ENCODE peak calls at places on chromosome 13, in eight cellular contexts. W, S, K, T, E, N, X and V are unnamed samples.

GRCh38 chr13:66397133-66397532 is 833.0 kb downstream of the PCDH9 start:
- DNase-seq in W (no peak), S (no peak), K (no peak), T (no peak), E (no peak), N (no peak), X (no peak), V (no peak)

GRCh38 chr13:110341445-110342247 is 34.6 kb downstream of the COL4A2 start:
- DNase-seq in W (no peak), S (no peak), K (no peak), T (no peak), E (no peak), N (no peak), X (no peak), V (no peak)

GRCh38 chr13:28338742-28339141 is 156.2 kb downstream of the FLT1 start:
- DNase-seq in W (no peak), S (no peak), K (no peak), T (no peak), E (no peak), N (no peak), X (no peak), V (no peak)

GRCh38 chr13:50990540-50991506 is 81.2 kb downstream of the RNASEH2B start:
- DNase-seq in W (no peak), S (peak), K (no peak), T (no peak), E (peak), N (no peak), X (no peak), V (peak)

GRCh38 chr13:38226496-38226895 is 123.2 kb upstream of the UFM1 start:
- DNase-seq in W (no peak), S (no peak), K (no peak), T (no peak), E (no peak), N (no peak), X (no peak), V (no peak)

GRCh38 chr13:44921931-44922758 is 67.1 kb downstream of the NUFIP1 start:
- DNase-seq in W (no peak), S (no peak), K (no peak), T (no peak), E (peak), N (peak), X (no peak), V (peak)

GRCh38 chr13:107211073-107211472 is 643.1 kb upstream of the ARGLU1 start:
- DNase-seq in W (peak), S (peak), K (no peak), T (peak), E (peak), N (peak), X (no peak), V (peak)

GRCh38 chr13:45295536-45295935 is 45.4 kb downstream of the TPT1 start:
- DNase-seq in W (no peak), S (no peak), K (no peak), T (no peak), E (no peak), N (no peak), X (no peak), V (no peak)

GRCh38 chr13:38763446-38764381 is 76.8 kb downstream of the FREM2 start:
- DNase-seq in W (no peak), S (peak), K (no peak), T (peak), E (peak), N (peak), X (no peak), V (no peak)

GRCh38 chr13:98992355-98992754 is 14.5 kb upstream of the DOCK9 start:
- DNase-seq in W (no peak), S (no peak), K (no peak), T (no peak), E (peak), N (no peak), X (no peak), V (no peak)

GRCh38 chr13:93244141-93244917 is 17.7 kb downstream of the GPC6 start:
- DNase-seq in W (no peak), S (no peak), K (no peak), T (no peak), E (peak), N (no peak), X (no peak), V (no peak)

GRCh38 chr13:111371211-111371610 is 50.8 kb downstream of the TEX29 start:
- DNase-seq in W (no peak), S (no peak), K (no peak), T (no peak), E (no peak), N (no peak), X (no peak), V (no peak)

GRCh38 chr13:31452525-31452924 is 252.8 kb downstream of the B3GLCT start:
- DNase-seq in W (no peak), S (no peak), K (no peak), T (no peak), E (no peak), N (no peak), X (no peak), V (no peak)

GRCh38 chr13:49220035-49220855 is at the start of gene MLNR:
- DNase-seq in W (peak), S (peak), K (peak), T (no peak), E (no peak), N (peak), X (peak), V (no peak)

GRCh38 chr13:33311040-33311439 is 25.5 kb upstream of the STARD13 start:
- DNase-seq in W (no peak), S (no peak), K (no peak), T (no peak), E (no peak), N (no peak), X (no peak), V (no peak)

GRCh38 chr13:24243311-24243710 is 66.1 kb upstream of the C1QTNF9 start:
- DNase-seq in W (no peak), S (no peak), K (no peak), T (no peak), E (no peak), N (no peak), X (no peak), V (no peak)

GRCh38 chr13:21913010-21913409 is 242.1 kb downstream of the FGF9 start:
- DNase-seq in W (peak), S (peak), K (no peak), T (no peak), E (no peak), N (no peak), X (no peak), V (no peak)

GRCh38 chr13:36981156-36981743 is 17.9 kb downstream of the ALG5 start:
- DNase-seq in W (no peak), S (peak), K (no peak), T (no peak), E (peak), N (no peak), X (no peak), V (no peak)

GRCh38 chr13:44763604-44764311 is 187.6 kb upstream of the TSC22D1 start:
- DNase-seq in W (no peak), S (no peak), K (no peak), T (no peak), E (no peak), N (no peak), X (no peak), V (peak)

GRCh38 chr13:36436811-36437210 is 4.5 kb downstream of the CCNA1 start:
- DNase-seq in W (no peak), S (no peak), K (no peak), T (no peak), E (no peak), N (no peak), X (no peak), V (no peak)

GRCh38 chr13:67238277-67238859 is 8.2 kb upstream of the PCDH9 start:
- DNase-seq in W (no peak), S (peak), K (no peak), T (no peak), E (peak), N (no peak), X (no peak), V (no peak)

GRCh38 chr13:95608640-95609280 is 35.7 kb downstream of the DZIP1 start:
- DNase-seq in W (no peak), S (no peak), K (no peak), T (no peak), E (no peak), N (no peak), X (no peak), V (no peak)

GRCh38 chr13:37476874-37477273 is 121.7 kb downstream of the POSTN start:
- DNase-seq in W (no peak), S (no peak), K (no peak), T (no peak), E (no peak), N (no peak), X (no peak), V (no peak)

GRCh38 chr13:33004454-33004853 is 11.8 kb upstream of the KL start:
- DNase-seq in W (no peak), S (peak), K (no peak), T (no peak), E (no peak), N (no peak), X (no peak), V (no peak)

GRCh38 chr13:111390522-111391270 is 70.3 kb downstream of the TEX29 start:
- DNase-seq in W (no peak), S (no peak), K (no peak), T (no peak), E (no peak), N (no peak), X (no peak), V (no peak)

GRCh38 chr13:77760893-77761292 is 63.4 kb downstream of the SLAIN1 start:
- DNase-seq in W (no peak), S (no peak), K (no peak), T (no peak), E (no peak), N (no peak), X (no peak), V (no peak)

GRCh38 chr13:112012004-112012704 is 54.8 kb upstream of the SOX1 start:
- DNase-seq in W (no peak), S (no peak), K (no peak), T (no peak), E (no peak), N (no peak), X (no peak), V (no peak)

GRCh38 chr13:32587774-32588165 is 1.5 kb downstream of the PDS5B start:
- DNase-seq in W (no peak), S (peak), K (no peak), T (no peak), E (peak), N (no peak), X (no peak), V (no peak)

GRCh38 chr13:97429681-97430081 is 4.3 kb upstream of the RAP2A start:
- DNase-seq in W (no peak), S (peak), K (no peak), T (no peak), E (no peak), N (no peak), X (no peak), V (no peak)

GRCh38 chr13:91142572-91142971 is 204.9 kb upstream of the MIR17HG start:
- DNase-seq in W (no peak), S (peak), K (no peak), T (no peak), E (peak), N (no peak), X (no peak), V (no peak)

GRCh38 chr13:65926750-65927171 is 1303.4 kb downstream of the PCDH9 start:
- DNase-seq in W (no peak), S (peak), K (no peak), T (peak), E (no peak), N (peak), X (no peak), V (peak)

GRCh38 chr13:106566682-106567420 is 1.1 kb downstream of the ARGLU1 start:
- DNase-seq in W (peak), S (peak), K (peak), T (peak), E (peak), N (peak), X (no peak), V (peak)